ENCODE peak calls at places on chromosomes 16 and 17, in ten cellular contexts. L is NB4; T is GM06990; K is kidney tubule cell; Z is activated T-cell treated with anti-CD3 and anti-CD28 coated beads, Interleukin-2, amount 50 U/mL, for 1 hour; N is EH; A is NCI-H1436; P is left ventricle myocardium superior; B is tibial nerve; E is ACHN. M is an unnamed sample.

GRCh38 chr17:1592751-1593629 is 30.4 kb upstream of the PITPNA start:
- DNase-seq in L (peak), T (peak), K (no peak), Z (no peak), N (no peak), A (peak), P (no peak), B (no peak), E (no peak), M (no peak)

GRCh38 chr17:6551909-6552768 is 4.2 kb downstream of the PITPNM3 start:
- DNase-seq in L (no peak), T (no peak), K (no peak), Z (no peak), N (no peak), A (no peak), P (peak), B (no peak), E (no peak), M (no peak)

GRCh38 chr16:51151951-51152663 is 1.0 kb upstream of the SALL1 start:
- DNase-seq in L (no peak), T (no peak), K (peak), Z (no peak), N (peak), A (peak), P (peak), B (no peak), E (peak), M (peak)

GRCh38 chr17:6558932-6559752 is 2.8 kb upstream of the PITPNM3 start:
- DNase-seq in L (no peak), T (no peak), K (no peak), Z (no peak), N (no peak), A (no peak), P (no peak), B (no peak), E (peak), M (no peak)

GRCh38 chr17:602436-602835 is 112.2 kb downstream of the VPS53 start:
- DNase-seq in L (no peak), T (no peak), K (no peak), Z (no peak), N (peak), A (no peak), P (no peak), B (no peak), E (no peak), M (no peak)

GRCh38 chr16:65869261-65869660 is 497.2 kb upstream of the CDH5 start:
- DNase-seq in L (no peak), T (no peak), K (no peak), Z (no peak), N (no peak), A (no peak), P (no peak), B (no peak), E (no peak), M (no peak)

GRCh38 chr17:19312406-19312805 is 50.1 kb downstream of the B9D1 start:
- DNase-seq in L (no peak), T (no peak), K (no peak), Z (no peak), N (no peak), A (no peak), P (no peak), B (no peak), E (no peak), M (no peak)

GRCh38 chr16:5884339-5884738 is 786.7 kb upstream of the EEF2KMT start:
- DNase-seq in L (no peak), T (no peak), K (no peak), Z (no peak), N (no peak), A (no peak), P (no peak), B (no peak), E (no peak), M (no peak)

GRCh38 chr16:57906385-57907316 is 64.3 kb downstream of the CNGB1 start:
- DNase-seq in L (no peak), T (no peak), K (no peak), Z (peak), N (peak), A (no peak), P (peak), B (no peak), E (no peak), M (no peak)

GRCh38 chr17:79993390-79994221 is 42.1 kb downstream of the TBC1D16 start:
- DNase-seq in L (peak), T (peak), K (peak), Z (peak), N (peak), A (peak), P (peak), B (peak), E (peak), M (no peak)

GRCh38 chr16:52404546-52404945 is 142.4 kb downstream of the TOX3 start:
- DNase-seq in L (no peak), T (no peak), K (peak), Z (no peak), N (no peak), A (no peak), P (no peak), B (no peak), E (no peak), M (no peak)

GRCh38 chr16:84461504-84462295 is 42.8 kb downstream of the MEAK7 start:
- DNase-seq in L (no peak), T (no peak), K (no peak), Z (no peak), N (no peak), A (no peak), P (no peak), B (no peak), E (no peak), M (no peak)

GRCh38 chr16:8855051-8855786 is 13.6 kb downstream of the CARHSP1 start:
- DNase-seq in L (no peak), T (no peak), K (no peak), Z (no peak), N (no peak), A (no peak), P (no peak), B (no peak), E (no peak), M (no peak)

GRCh38 chr17:20280832-20281231 is 186.5 kb downstream of the LGALS9B start:
- DNase-seq in L (peak), T (no peak), K (no peak), Z (no peak), N (no peak), A (no peak), P (no peak), B (no peak), E (no peak), M (no peak)

GRCh38 chr16:78444-79145 is 570 bp downstream of the MPG start:
- DNase-seq in L (peak), T (peak), K (peak), Z (no peak), N (peak), A (no peak), P (peak), B (no peak), E (peak), M (no peak)

GRCh38 chr17:57604771-57605733 is 140.0 kb downstream of the CCDC182 start:
- DNase-seq in L (peak), T (peak), K (peak), Z (peak), N (peak), A (peak), P (peak), B (no peak), E (no peak), M (peak)

GRCh38 chr16:46894011-46894672 is 10.0 kb downstream of the GPT2 start:
- DNase-seq in L (no peak), T (no peak), K (no peak), Z (no peak), N (no peak), A (no peak), P (peak), B (no peak), E (no peak), M (no peak)

GRCh38 chr16:1708768-1709180 is 2.8 kb downstream of the MAPK8IP3 start:
- DNase-seq in L (no peak), T (no peak), K (peak), Z (no peak), N (no peak), A (no peak), P (peak), B (no peak), E (no peak), M (no peak)

GRCh38 chr17:21318439-21318838 is 33.9 kb downstream of the MAP2K3 start:
- DNase-seq in L (no peak), T (no peak), K (no peak), Z (no peak), N (no peak), A (no peak), P (no peak), B (no peak), E (no peak), M (no peak)

GRCh38 chr16:56277040-56277439 is 85.8 kb downstream of the GNAO1 start:
- DNase-seq in L (no peak), T (no peak), K (no peak), Z (no peak), N (peak), A (no peak), P (no peak), B (no peak), E (peak), M (no peak)

GRCh38 chr17:76090517-76091135 is 11.6 kb downstream of the ZACN start:
- DNase-seq in L (no peak), T (no peak), K (no peak), Z (no peak), N (no peak), A (no peak), P (no peak), B (no peak), E (no peak), M (no peak)

GRCh38 chr16:2233046-2233775 is 3.0 kb upstream of the DNASE1L2 start:
- DNase-seq in L (no peak), T (no peak), K (no peak), Z (no peak), N (no peak), A (no peak), P (peak), B (no peak), E (no peak), M (no peak)

GRCh38 chr17:72516772-72517399 is 396.1 kb downstream of the SOX9 start:
- DNase-seq in L (peak), T (peak), K (peak), Z (no peak), N (no peak), A (no peak), P (peak), B (peak), E (no peak), M (no peak)